ENCODE peak calls at places on chromosomes 1 and 21, in seven cellular contexts. Y is IMR-90, X is SK-N-SH, R is HepG2, J is H1, N is K562, H is GM12878. Q is an unnamed sample.

GRCh38 chr1:183733610-183734219 is 71.2 kb upstream of the RGL1 start:
- DNase-seq in J (no peak), R (no peak), N (no peak), Y (no peak), X (no peak), H (no peak), Q (no peak)

GRCh38 chr21:15058718-15059316 is 6.0 kb downstream of the NRIP1 start:
- DNase-seq in J (no peak), R (no peak), H (no peak), Y (peak; percentile 68), X (no peak), N (peak; percentile 34), Q (peak; percentile 32)

GRCh38 chr1:47524272-47524671 is 86.4 kb downstream of the FOXD2 start:
- DNase-seq in Y (no peak), R (no peak), J (no peak), N (no peak), H (no peak), X (no peak), Q (no peak)

GRCh38 chr21:45403825-45404725 is 890 bp upstream of the COL18A1 start:
- DNase-seq in R (no peak), Y (peak; percentile 31), N (no peak), H (no peak), X (no peak), J (no peak), Q (no peak)

GRCh38 chr1:174800221-174800791 is 199.4 kb upstream of the CACYBP start:
- DNase-seq in J (no peak), N (no peak), H (no peak), Y (peak; percentile 3), X (peak; percentile 43), R (no peak), Q (no peak)

GRCh38 chr1:45303582-45304310 is 22.9 kb upstream of the HPDL start:
- DNase-seq in J (peak; percentile 94), N (peak; percentile 99), H (peak; percentile 84), X (peak; percentile 97), Y (peak; percentile 96), R (peak; percentile 92), Q (peak; percentile 94)

GRCh38 chr21:16551101-16551695 is 821.4 kb downstream of the USP25 start:
- DNase-seq in J (no peak), X (no peak), N (no peak), Y (no peak), R (no peak), H (no peak), Q (no peak)

GRCh38 chr1:32335951-32336867 is at the start of gene MARCKSL1:
- DNase-seq in N (peak; percentile 92), R (peak; percentile 63), H (no peak), J (peak; percentile 94), X (peak; percentile 96), Y (peak; percentile 55), Q (peak; percentile 32)

GRCh38 chr1:40794048-40794447 is 10.5 kb downstream of the KCNQ4 start:
- DNase-seq in X (no peak), R (no peak), H (no peak), J (no peak), N (no peak), Y (no peak), Q (no peak)

GRCh38 chr1:239854956-239855355 is 236.7 kb upstream of the FMN2 start:
- DNase-seq in N (no peak), R (no peak), H (no peak), X (no peak), Y (no peak), J (no peak), Q (no peak)

GRCh38 chr1:91098299-91098901 is 76.6 kb upstream of the ZNF644 start:
- DNase-seq in Y (no peak), H (no peak), R (no peak), J (peak; percentile 36), X (no peak), N (no peak), Q (no peak)

GRCh38 chr1:113813218-113813617 is 942 bp upstream of the RSBN1 start:
- DNase-seq in Y (no peak), N (no peak), R (no peak), X (no peak), J (no peak), H (no peak), Q (no peak)

GRCh38 chr21:45575993-45576837 is 34.0 kb upstream of the SLC19A1 start:
- DNase-seq in R (no peak), N (no peak), Y (no peak), J (no peak), X (peak; percentile 30), H (no peak), Q (no peak)

GRCh38 chr1:205326812-205327466 is 5.4 kb upstream of the NUAK2 start:
- DNase-seq in R (no peak), X (no peak), N (no peak), J (no peak), H (no peak), Y (peak; percentile 56), Q (no peak)

GRCh38 chr1:53349968-53350852 is 22.3 kb upstream of the LRP8 start:
- DNase-seq in J (peak; percentile 39), N (no peak), H (no peak), X (no peak), R (no peak), Y (no peak), Q (no peak)

GRCh38 chr1:159790237-159790917 is 9.6 kb downstream of the DUSP23 start:
- DNase-seq in X (peak; percentile 52), N (peak; percentile 49), R (peak; percentile 16), Y (peak; percentile 10), H (no peak), J (no peak), Q (peak; percentile 24)

GRCh38 chr1:150973258-150973825 is 1.3 kb downstream of the CERS2 start:
- DNase-seq in Y (no peak), H (no peak), X (peak; percentile 58), R (no peak), J (peak; percentile 59), N (peak; percentile 37), Q (no peak)

GRCh38 chr21:24895885-24896734 is 711.2 kb downstream of the MRPL39 start:
- DNase-seq in J (peak; percentile 48), R (no peak), Y (peak; percentile 25), H (peak; percentile 49), X (peak; percentile 1), N (no peak), Q (no peak)

DNA sequence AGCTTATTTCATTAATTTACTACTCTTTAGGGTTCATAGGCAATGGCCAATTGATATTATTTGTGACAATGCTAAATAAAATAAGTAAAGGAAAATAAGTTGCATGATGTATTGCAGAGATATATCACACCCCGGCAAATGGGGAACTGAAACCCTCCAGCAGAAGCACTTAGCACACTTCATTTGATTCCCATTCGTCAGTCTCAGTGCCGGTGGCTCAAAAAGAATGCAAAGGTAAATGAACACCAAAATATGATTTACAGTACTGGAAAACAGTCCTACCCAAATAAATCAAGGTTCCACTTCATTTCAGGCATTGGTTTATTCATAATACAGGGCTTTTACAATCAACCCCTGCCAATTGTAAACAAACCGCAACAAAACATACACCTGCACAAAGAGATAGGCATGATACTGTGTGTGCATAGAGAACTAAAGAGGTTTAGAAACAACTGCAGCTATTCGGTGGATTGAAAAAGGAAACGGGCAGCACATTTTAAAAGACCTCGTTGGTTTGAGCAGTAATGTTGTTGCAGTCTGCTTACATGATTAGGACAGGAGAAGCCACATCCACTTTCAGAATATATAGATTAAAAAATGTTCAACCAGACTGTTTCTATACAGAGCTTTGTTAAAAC is 1019.2 kb downstream of the TTLL7 start:
- DNase-seq in R (no peak), X (no peak), N (no peak), J (no peak), H (no peak), Y (no peak), Q (no peak)
- H2AFZ ChIP-seq in R (no peak overlapping the region), X (no peak overlapping the region), N (no peak overlapping the region), J (no peak overlapping the region), H (no peak overlapping the region), Y (no peak overlapping the region), Q (no peak overlapping the region)

DNA sequence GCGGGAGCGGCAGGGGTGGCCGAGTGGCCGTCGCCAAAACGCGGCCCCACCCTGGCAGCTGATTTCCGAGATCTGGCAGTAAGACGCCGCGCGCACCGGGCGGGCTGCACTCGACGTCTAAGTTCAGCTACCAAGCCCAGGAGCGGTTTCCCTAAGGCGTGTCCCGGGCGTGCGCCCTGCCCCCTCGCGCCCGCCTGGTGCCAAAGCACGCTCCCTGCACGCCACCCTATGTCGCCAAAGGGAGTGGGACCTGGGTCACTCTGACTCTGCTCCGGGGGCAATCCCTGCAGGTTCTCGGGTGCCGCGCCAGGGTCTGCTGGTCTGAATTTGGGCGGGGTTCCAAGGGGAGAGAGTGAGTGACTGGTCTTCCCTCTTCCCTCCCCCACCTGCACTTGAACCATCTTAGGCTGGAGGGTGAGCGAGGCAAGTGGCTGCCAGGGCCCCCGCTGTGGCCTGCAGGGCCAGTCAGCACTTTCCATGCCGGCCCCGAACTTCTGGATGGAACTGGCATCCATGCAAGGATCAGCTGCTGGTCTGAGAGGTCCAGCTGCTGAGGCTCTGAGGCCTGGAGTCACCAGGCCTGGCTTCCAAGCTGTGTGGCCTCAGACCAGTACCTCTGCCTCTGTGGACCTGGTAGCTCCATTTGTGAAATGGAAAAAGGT is at the start of gene LRRC38:
- DNase-seq in Y (no peak), N (no peak), J (peak; percentile 76), X (no peak), R (no peak), H (no peak), Q (no peak)
- TF ChIP-seq RAD21 in Y (no peak), N (no peak), J (peak; percentile 44), X (no peak), R (no peak), H (no peak), Q (no peak)

GRCh38 chr1:111604931-111605330 is 14.7 kb upstream of the RAP1A start:
- DNase-seq in H (no peak), X (no peak), N (no peak), R (no peak), Y (peak; percentile 72), J (no peak), Q (no peak)

GRCh38 chr1:111602302-111602701 is 17.3 kb upstream of the RAP1A start:
- DNase-seq in H (no peak), R (no peak), J (no peak), N (no peak), Y (no peak), X (no peak), Q (no peak)

GRCh38 chr1:111603979-111604378 is 15.6 kb upstream of the RAP1A start:
- DNase-seq in R (no peak), J (no peak), H (no peak), X (no peak), Y (no peak), N (no peak), Q (no peak)

GRCh38 chr1:111600886-111601386 is 18.7 kb upstream of the RAP1A start:
- DNase-seq in N (no peak), R (no peak), Y (peak; percentile 43), X (no peak), J (no peak), H (peak; percentile 98), Q (no peak)

DNA sequence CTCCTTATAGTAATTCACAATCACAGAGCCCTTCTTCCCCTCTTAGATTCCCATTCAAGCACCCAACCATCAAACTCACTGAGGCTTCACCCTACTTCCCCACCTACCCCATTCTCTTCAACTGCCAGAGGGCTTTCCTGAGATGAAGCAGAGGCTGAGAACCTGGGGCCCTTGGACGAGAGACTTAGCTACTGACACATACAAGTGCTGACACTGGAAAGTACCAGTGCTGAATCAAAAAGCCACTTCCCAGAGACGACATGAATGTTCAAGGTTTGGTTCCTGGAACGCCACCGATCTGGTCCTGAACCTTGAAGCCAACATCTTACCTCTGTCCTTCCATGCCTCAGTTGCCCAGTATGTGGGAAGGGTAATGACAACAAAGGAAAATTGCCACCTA is 16.6 kb upstream of the RAP1A start:
- DNase-seq in R (no peak), H (no peak), X (no peak), N (no peak), J (no peak), Y (no peak), Q (no peak)
- H2AFZ ChIP-seq in R (no peak overlapping the region), H (peak overlapping the region; percentile 71), X (no peak overlapping the region), N (peak overlapping the region; percentile 40), J (no peak overlapping the region), Y (no peak overlapping the region), Q (no peak overlapping the region)

GRCh38 chr21:42187976-42188653 is 30.8 kb upstream of the ABCG1 start:
- DNase-seq in J (no peak), R (no peak), N (no peak), X (no peak), Y (no peak), H (peak; percentile 92), Q (no peak)
- TF ChIP-seq RAD21 in J (no peak), R (no peak), N (no peak), X (no peak), Y (no peak), H (no peak), Q (no peak)

Q was measured in HCT116.